ENCODE peak calls at places on chromosomes 7 and 10, in four cellular contexts. N, F, H and R are unnamed samples.

GRCh38 chr10:68137174-68137573 is 27.9 kb downstream of the MYPN start:
- DNase-seq in F (no peak), H (no peak), N (no peak), R (no peak)

GRCh38 chr10:15442056-15442455 is 71.0 kb upstream of the FAM171A1 start:
- DNase-seq in H (peak), N (no peak), F (no peak), R (no peak)

GRCh38 chr10:61024801-61025201 is 80.8 kb upstream of the RHOBTB1 start:
- DNase-seq in N (peak), F (peak), H (peak), R (no peak)

GRCh38 chr7:6639627-6640026 is 2.5 kb downstream of the ZNF316 start:
- DNase-seq in H (no peak), F (no peak), N (no peak), R (peak)

GRCh38 chr10:133361773-133362441 is 4.1 kb upstream of the FUOM start:
- DNase-seq in F (no peak), N (no peak), H (no peak), R (no peak)

GRCh38 chr7:148699024-148699771 is 495 bp downstream of the CUL1 start:
- DNase-seq in H (peak), F (peak), N (peak), R (peak)

GRCh38 chr7:158167373-158167772 is 420.2 kb downstream of the PTPRN2 start:
- DNase-seq in F (no peak), H (no peak), N (no peak), R (no peak)

GRCh38 chr10:76946268-76946667 is 691.3 kb downstream of the KCNMA1 start:
- DNase-seq in H (no peak), N (no peak), F (no peak), R (peak)

GRCh38 chr7:108596560-108596959 is 26.9 kb downstream of the DNAJB9 start:
- DNase-seq in N (no peak), H (no peak), F (no peak), R (no peak)

GRCh38 chr7:152858761-152859160 is 99.2 kb downstream of the ACTR3B start:
- DNase-seq in N (no peak), H (no peak), F (no peak), R (no peak)
- H3K4me3 ChIP-seq in N (no peak), H (no peak), F (no peak), R (no peak)

DNA sequence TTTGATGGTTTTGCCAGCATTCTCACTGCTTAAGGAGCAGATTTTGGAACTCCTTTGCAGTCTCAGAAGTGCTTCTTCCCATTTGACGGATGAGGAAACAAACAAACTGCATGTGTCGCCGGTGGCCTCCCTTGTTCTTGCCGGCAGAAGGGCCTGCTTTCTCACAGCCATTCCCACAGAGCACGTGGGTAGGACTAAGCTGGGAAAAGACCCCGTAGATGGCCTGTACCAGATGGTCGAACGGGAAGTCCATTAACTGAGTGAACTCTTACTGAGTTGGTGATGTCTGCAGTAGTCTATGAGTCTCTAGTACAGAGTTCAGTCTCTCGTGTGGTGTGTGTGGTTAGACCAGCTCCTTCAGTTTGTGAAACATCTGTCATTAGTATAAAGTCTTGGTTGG is 131.9 kb downstream of the TRRAP start:
- DNase-seq in F (no peak), N (no peak), H (no peak), R (no peak)
- TF ChIP-seq MYC in F (no peak), N (no peak), H (no peak), R (no peak)

GRCh38 chr10:100684688-100685235 is 60.6 kb upstream of the PAX2 start:
- DNase-seq in F (no peak), H (no peak), N (no peak), R (no peak)
- H3K4me3 ChIP-seq in F (no peak), H (no peak), N (no peak), R (no peak)

DNA sequence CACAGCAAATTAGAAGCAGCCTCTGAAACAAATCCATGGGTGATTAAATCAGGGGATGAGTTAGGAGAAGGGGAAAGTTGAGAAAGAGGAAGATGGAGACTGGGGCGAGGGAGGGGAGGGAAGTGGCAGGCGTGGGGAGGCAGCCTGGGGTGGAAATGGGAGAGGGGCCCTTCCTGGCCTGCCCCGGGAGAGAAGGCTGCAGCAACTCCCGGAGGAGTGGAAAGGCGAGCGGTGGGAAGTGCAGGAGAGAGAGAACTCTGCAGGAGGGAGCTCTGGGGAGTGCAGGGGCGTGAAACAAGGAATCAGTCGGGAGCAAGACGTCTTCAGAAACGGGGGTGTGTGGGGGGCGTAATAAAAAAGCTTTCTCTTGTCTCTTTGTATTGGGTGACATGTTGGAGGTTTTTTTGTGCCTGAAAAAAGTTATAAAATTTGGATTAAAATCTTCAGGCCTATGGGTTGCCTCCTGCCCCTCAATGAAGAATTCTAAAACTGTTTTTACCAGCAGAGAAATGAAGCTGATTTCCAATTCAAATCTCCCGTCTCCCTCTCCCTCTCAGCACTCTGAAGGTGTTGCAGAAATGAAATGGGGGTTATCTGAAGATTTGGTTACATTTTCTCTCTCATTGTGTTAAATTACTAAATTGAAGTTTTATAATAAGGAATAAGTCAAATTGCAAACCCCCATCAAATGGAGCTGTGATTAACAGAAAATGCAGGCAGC is 4.7 kb upstream of the UNCX start:
- DNase-seq in F (no peak), H (no peak), N (no peak), R (peak)
- TF ChIP-seq MYC in F (no peak), H (no peak), N (no peak), R (peak)

GRCh38 chr7:918441-919113 is 35.9 kb downstream of the ADAP1 start:
- DNase-seq in H (no peak), F (no peak), N (no peak), R (no peak)

GRCh38 chr7:919114-919442 is 35.4 kb downstream of the ADAP1 start:
- DNase-seq in F (no peak), H (no peak), N (no peak), R (no peak)

GRCh38 chr7:917255-918117 is 37.0 kb downstream of the ADAP1 start:
- DNase-seq in N (no peak), H (no peak), F (no peak), R (no peak)

GRCh38 chr7:916291-916941 is 38.1 kb downstream of the ADAP1 start:
- DNase-seq in F (no peak), H (no peak), N (no peak), R (no peak)

DNA sequence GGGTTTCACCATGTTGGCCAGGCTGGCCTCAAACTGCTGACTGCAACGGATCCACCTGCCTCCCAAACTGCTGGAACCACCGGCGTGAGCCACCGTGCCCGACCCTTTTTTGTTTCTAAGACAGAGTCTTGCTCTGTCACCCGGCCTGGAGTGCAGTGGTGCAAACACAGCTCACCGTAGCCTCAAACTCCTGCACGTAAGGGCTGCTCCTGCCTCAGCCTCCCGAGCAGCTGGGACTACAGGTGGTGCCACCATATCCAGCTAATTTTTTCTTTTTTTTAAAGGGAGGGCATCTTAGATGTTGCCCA is 36.4 kb downstream of the ADAP1 start:
- DNase-seq in F (no peak), H (no peak), N (no peak), R (no peak)
- H3K4me3 ChIP-seq in F (no peak), H (no peak), N (no peak), R (no peak)